ENCODE peak calls at places on chromosomes 4 and X, in ten cellular contexts. One of them, this sample, is unnamed. For H3K27me3, the result is how much of the 10 kb centered on the place peaks cover.

GRCh38 chrX:43735957-43736356 is 79.9 kb downstream of the MAOA start:
- DNase-seq in lower lobe of right lung: no peak
- DNase-seq in transverse colon: no peak
- DNase-seq in GM12878: no peak
- DNase-seq in CD8-positive, alpha-beta T cell: no peak
- DNase-seq in HL-60: no peak
- DNase-seq in brain microvascular endothelial cell: no peak
- DNase-seq in right cardiac atrium: no peak
- DNase-seq in heart left ventricle: no peak
- DNase-seq in astrocyte: no peak
- DNase-seq in this sample: no peak

GRCh38 chrX:107716816-107717700 is 58.5 kb downstream of the TSC22D3 start:
- DNase-seq in heart left ventricle: peak
- DNase-seq in astrocyte: peak
- DNase-seq in GM12878: peak
- DNase-seq in lower lobe of right lung: peak
- DNase-seq in HL-60: peak
- DNase-seq in right cardiac atrium: peak
- DNase-seq in CD8-positive, alpha-beta T cell: peak
- DNase-seq in brain microvascular endothelial cell: peak
- DNase-seq in transverse colon: peak
- DNase-seq in this sample: peak

GRCh38 chrX:109839694-109840358 is 106.8 kb upstream of the ACSL4 start:
- DNase-seq in lower lobe of right lung: no peak
- DNase-seq in brain microvascular endothelial cell: peak
- DNase-seq in right cardiac atrium: peak
- DNase-seq in GM12878: no peak
- DNase-seq in HL-60: no peak
- DNase-seq in astrocyte: peak
- DNase-seq in CD8-positive, alpha-beta T cell: no peak
- DNase-seq in transverse colon: no peak
- DNase-seq in heart left ventricle: peak
- DNase-seq in this sample: no peak

GRCh38 chrX:47215291-47215900 is 3.1 kb upstream of the CDK16 start:
- DNase-seq in CD8-positive, alpha-beta T cell: no peak
- DNase-seq in brain microvascular endothelial cell: no peak
- DNase-seq in HL-60: no peak
- DNase-seq in lower lobe of right lung: no peak
- DNase-seq in right cardiac atrium: no peak
- DNase-seq in heart left ventricle: no peak
- DNase-seq in astrocyte: no peak
- DNase-seq in transverse colon: no peak
- DNase-seq in GM12878: no peak
- DNase-seq in this sample: no peak

GRCh38 chr4:108168672-108169562 is at the start of gene LEF1:
- DNase-seq in heart left ventricle: no peak
- DNase-seq in transverse colon: peak
- DNase-seq in astrocyte: peak
- DNase-seq in lower lobe of right lung: no peak
- DNase-seq in right cardiac atrium: peak
- DNase-seq in HL-60: no peak
- DNase-seq in CD8-positive, alpha-beta T cell: peak
- DNase-seq in brain microvascular endothelial cell: peak
- DNase-seq in GM12878: no peak
- DNase-seq in this sample: peak

GRCh38 chrX:118211891-118212816 is 95.5 kb upstream of the KLHL13 start:
- DNase-seq in HL-60: no peak
- DNase-seq in brain microvascular endothelial cell: no peak
- DNase-seq in GM12878: no peak
- DNase-seq in lower lobe of right lung: no peak
- DNase-seq in astrocyte: no peak
- DNase-seq in heart left ventricle: no peak
- DNase-seq in right cardiac atrium: no peak
- DNase-seq in CD8-positive, alpha-beta T cell: no peak
- DNase-seq in transverse colon: no peak
- DNase-seq in this sample: no peak

GRCh38 chrX:121755541-121755940 is 708.1 kb downstream of the GLUD2 start:
- DNase-seq in CD8-positive, alpha-beta T cell: no peak
- DNase-seq in astrocyte: peak
- DNase-seq in transverse colon: no peak
- DNase-seq in lower lobe of right lung: no peak
- DNase-seq in GM12878: no peak
- DNase-seq in heart left ventricle: no peak
- DNase-seq in brain microvascular endothelial cell: no peak
- DNase-seq in HL-60: peak
- DNase-seq in right cardiac atrium: no peak
- DNase-seq in this sample: no peak

GRCh38 chrX:101210630-101211029 is 9.0 kb upstream of the DRP2 start:
- DNase-seq in astrocyte: no peak
- DNase-seq in right cardiac atrium: no peak
- DNase-seq in GM12878: no peak
- DNase-seq in transverse colon: no peak
- DNase-seq in heart left ventricle: no peak
- DNase-seq in lower lobe of right lung: no peak
- DNase-seq in HL-60: no peak
- DNase-seq in CD8-positive, alpha-beta T cell: no peak
- DNase-seq in brain microvascular endothelial cell: no peak
- DNase-seq in this sample: no peak

GRCh38 chr4:54066718-54067129 is 2.3 kb upstream of the CHIC2 start:
- DNase-seq in transverse colon: no peak
- DNase-seq in right cardiac atrium: peak
- DNase-seq in astrocyte: no peak
- DNase-seq in heart left ventricle: no peak
- DNase-seq in brain microvascular endothelial cell: no peak
- DNase-seq in CD8-positive, alpha-beta T cell: no peak
- DNase-seq in lower lobe of right lung: no peak
- DNase-seq in GM12878: no peak
- DNase-seq in HL-60: no peak
- DNase-seq in this sample: no peak

GRCh38 chr4:140935259-140935658 is 179.1 kb upstream of the TBC1D9 start:
- DNase-seq in right cardiac atrium: peak
- DNase-seq in GM12878: no peak
- DNase-seq in transverse colon: no peak
- DNase-seq in astrocyte: peak
- DNase-seq in brain microvascular endothelial cell: no peak
- DNase-seq in lower lobe of right lung: no peak
- DNase-seq in heart left ventricle: peak
- DNase-seq in HL-60: no peak
- DNase-seq in CD8-positive, alpha-beta T cell: no peak
- DNase-seq in this sample: no peak

GRCh38 chrX:16653424-16653823 is 3.5 kb downstream of the S100G start:
- DNase-seq in astrocyte: no peak
- DNase-seq in GM12878: no peak
- DNase-seq in lower lobe of right lung: no peak
- DNase-seq in brain microvascular endothelial cell: no peak
- DNase-seq in right cardiac atrium: no peak
- DNase-seq in CD8-positive, alpha-beta T cell: no peak
- DNase-seq in heart left ventricle: no peak
- DNase-seq in HL-60: no peak
- DNase-seq in transverse colon: peak
- DNase-seq in this sample: no peak

GRCh38 chrX:16646366-16647168 is 3.4 kb upstream of the S100G start:
- DNase-seq in HL-60: no peak
- DNase-seq in brain microvascular endothelial cell: no peak
- DNase-seq in transverse colon: no peak
- DNase-seq in right cardiac atrium: no peak
- DNase-seq in GM12878: no peak
- DNase-seq in astrocyte: no peak
- DNase-seq in heart left ventricle: no peak
- DNase-seq in CD8-positive, alpha-beta T cell: no peak
- DNase-seq in lower lobe of right lung: no peak
- DNase-seq in this sample: no peak

GRCh38 chrX:16649858-16650257 is at the start of gene S100G:
- DNase-seq in right cardiac atrium: no peak
- DNase-seq in HL-60: no peak
- DNase-seq in CD8-positive, alpha-beta T cell: no peak
- DNase-seq in brain microvascular endothelial cell: no peak
- DNase-seq in heart left ventricle: no peak
- DNase-seq in GM12878: no peak
- DNase-seq in astrocyte: no peak
- DNase-seq in lower lobe of right lung: no peak
- DNase-seq in transverse colon: no peak
- DNase-seq in this sample: no peak

GRCh38 chrX:16651422-16651821 is 1.5 kb downstream of the S100G start:
- DNase-seq in lower lobe of right lung: no peak
- DNase-seq in astrocyte: no peak
- DNase-seq in brain microvascular endothelial cell: no peak
- DNase-seq in right cardiac atrium: no peak
- DNase-seq in CD8-positive, alpha-beta T cell: no peak
- DNase-seq in HL-60: no peak
- DNase-seq in heart left ventricle: no peak
- DNase-seq in transverse colon: no peak
- DNase-seq in GM12878: no peak
- DNase-seq in this sample: no peak
- H3K27me3 ChIP-seq in lower lobe of right lung: under half
- H3K27me3 ChIP-seq in astrocyte: under half
- H3K27me3 ChIP-seq in brain microvascular endothelial cell: under half
- H3K27me3 ChIP-seq in right cardiac atrium: under half
- H3K27me3 ChIP-seq in CD8-positive, alpha-beta T cell: under half
- H3K27me3 ChIP-seq in HL-60: under half
- H3K27me3 ChIP-seq in heart left ventricle: under half
- H3K27me3 ChIP-seq in transverse colon: under half
- H3K27me3 ChIP-seq in GM12878: under half
- H3K27me3 ChIP-seq in this sample: under half

GRCh38 chrX:153667281-153667831 is 6.3 kb downstream of the PNCK start:
- DNase-seq in brain microvascular endothelial cell: no peak
- DNase-seq in lower lobe of right lung: no peak
- DNase-seq in HL-60: no peak
- DNase-seq in transverse colon: no peak
- DNase-seq in astrocyte: no peak
- DNase-seq in GM12878: no peak
- DNase-seq in heart left ventricle: no peak
- DNase-seq in right cardiac atrium: no peak
- DNase-seq in CD8-positive, alpha-beta T cell: no peak
- DNase-seq in this sample: no peak

GRCh38 chrX:153668423-153669173 is 5.0 kb downstream of the PNCK start:
- DNase-seq in CD8-positive, alpha-beta T cell: no peak
- DNase-seq in HL-60: no peak
- DNase-seq in astrocyte: no peak
- DNase-seq in brain microvascular endothelial cell: no peak
- DNase-seq in lower lobe of right lung: no peak
- DNase-seq in transverse colon: no peak
- DNase-seq in GM12878: no peak
- DNase-seq in heart left ventricle: no peak
- DNase-seq in right cardiac atrium: no peak
- DNase-seq in this sample: peak

GRCh38 chrX:153667931-153668396 is 5.6 kb downstream of the PNCK start:
- DNase-seq in GM12878: peak
- DNase-seq in brain microvascular endothelial cell: peak
- DNase-seq in right cardiac atrium: peak
- DNase-seq in astrocyte: peak
- DNase-seq in transverse colon: peak
- DNase-seq in CD8-positive, alpha-beta T cell: peak
- DNase-seq in lower lobe of right lung: peak
- DNase-seq in heart left ventricle: peak
- DNase-seq in HL-60: no peak
- DNase-seq in this sample: peak

GRCh38 chrX:153669174-153669890 is 4.3 kb downstream of the PNCK start:
- DNase-seq in CD8-positive, alpha-beta T cell: no peak
- DNase-seq in heart left ventricle: no peak
- DNase-seq in astrocyte: no peak
- DNase-seq in right cardiac atrium: no peak
- DNase-seq in HL-60: no peak
- DNase-seq in GM12878: no peak
- DNase-seq in transverse colon: no peak
- DNase-seq in lower lobe of right lung: no peak
- DNase-seq in brain microvascular endothelial cell: no peak
- DNase-seq in this sample: no peak

DNA sequence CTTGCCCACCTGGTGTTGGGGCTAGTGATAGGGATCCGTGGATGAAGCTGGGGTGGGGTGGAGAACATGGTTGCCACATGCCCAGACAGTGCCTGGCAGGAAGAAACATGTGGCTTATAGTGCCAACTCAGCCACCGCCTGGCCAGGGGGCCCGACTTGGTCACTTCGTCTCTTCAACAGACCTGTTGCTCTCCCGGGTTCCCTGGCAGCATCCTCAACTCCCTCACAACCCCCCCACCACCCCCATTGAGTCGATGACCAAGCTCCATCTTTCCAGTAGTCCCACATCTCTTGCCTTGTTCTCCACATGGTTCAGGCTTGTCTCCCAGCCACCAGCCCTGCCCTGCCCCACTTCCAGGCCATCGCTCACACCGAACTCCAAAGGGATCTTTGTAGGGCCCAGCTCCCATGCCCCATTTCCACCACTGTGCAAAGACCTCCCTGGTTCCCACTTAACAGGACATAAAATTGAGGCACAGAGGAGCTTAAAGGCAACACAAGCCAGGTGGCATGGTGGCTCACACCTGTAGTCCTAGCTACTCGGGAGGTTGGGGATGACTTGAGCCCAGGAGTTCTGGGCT is 7.8 kb downstream of the PNCK start:
- DNase-seq in astrocyte: no peak
- DNase-seq in CD8-positive, alpha-beta T cell: no peak
- DNase-seq in HL-60: no peak
- DNase-seq in GM12878: no peak
- DNase-seq in right cardiac atrium: no peak
- DNase-seq in brain microvascular endothelial cell: no peak
- DNase-seq in transverse colon: no peak
- DNase-seq in lower lobe of right lung: no peak
- DNase-seq in heart left ventricle: no peak
- DNase-seq in this sample: peak
- H3K27me3 ChIP-seq in astrocyte: under half
- H3K27me3 ChIP-seq in CD8-positive, alpha-beta T cell: under half
- H3K27me3 ChIP-seq in HL-60: under half
- H3K27me3 ChIP-seq in GM12878: under half
- H3K27me3 ChIP-seq in right cardiac atrium: under half
- H3K27me3 ChIP-seq in brain microvascular endothelial cell: under half
- H3K27me3 ChIP-seq in transverse colon: under half
- H3K27me3 ChIP-seq in lower lobe of right lung: under half
- H3K27me3 ChIP-seq in heart left ventricle: under half
- H3K27me3 ChIP-seq in this sample: under half

DNA sequence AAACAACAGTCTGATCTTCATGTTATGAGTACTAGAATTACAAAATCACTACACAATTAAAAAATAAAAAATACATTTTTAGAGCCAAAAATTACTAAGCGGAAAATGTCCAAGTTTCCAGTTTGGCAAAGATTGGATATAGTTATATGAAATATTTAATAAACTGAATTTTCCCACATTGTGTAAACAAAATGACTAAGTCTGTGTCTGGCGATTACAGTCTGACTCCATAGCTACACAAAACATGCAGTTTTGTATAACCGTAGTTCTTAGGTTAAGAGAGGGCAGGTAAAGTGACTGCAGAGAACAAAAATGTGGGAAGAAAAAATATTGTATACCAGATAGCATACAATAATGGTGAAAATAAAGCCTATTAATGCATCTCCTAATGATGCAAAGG is 59.2 kb upstream of the TMEM47 start:
- DNase-seq in heart left ventricle: no peak
- DNase-seq in brain microvascular endothelial cell: peak
- DNase-seq in GM12878: no peak
- DNase-seq in HL-60: no peak
- DNase-seq in astrocyte: no peak
- DNase-seq in transverse colon: no peak
- DNase-seq in right cardiac atrium: no peak
- DNase-seq in CD8-positive, alpha-beta T cell: no peak
- DNase-seq in lower lobe of right lung: no peak
- DNase-seq in this sample: no peak
- H3K27me3 ChIP-seq in heart left ventricle: under half
- H3K27me3 ChIP-seq in brain microvascular endothelial cell: under half
- H3K27me3 ChIP-seq in GM12878: under half
- H3K27me3 ChIP-seq in HL-60: under half
- H3K27me3 ChIP-seq in astrocyte: under half
- H3K27me3 ChIP-seq in transverse colon: under half
- H3K27me3 ChIP-seq in right cardiac atrium: under half
- H3K27me3 ChIP-seq in CD8-positive, alpha-beta T cell: under half
- H3K27me3 ChIP-seq in lower lobe of right lung: under half
- H3K27me3 ChIP-seq in this sample: under half

GRCh38 chrX:111394581-111394980 is 17.4 kb downstream of the DCX start:
- DNase-seq in HL-60: no peak
- DNase-seq in transverse colon: no peak
- DNase-seq in right cardiac atrium: no peak
- DNase-seq in brain microvascular endothelial cell: no peak
- DNase-seq in lower lobe of right lung: no peak
- DNase-seq in heart left ventricle: no peak
- DNase-seq in GM12878: no peak
- DNase-seq in astrocyte: no peak
- DNase-seq in CD8-positive, alpha-beta T cell: no peak
- DNase-seq in this sample: no peak
- H3K27me3 ChIP-seq in HL-60: under half
- H3K27me3 ChIP-seq in transverse colon: under half
- H3K27me3 ChIP-seq in right cardiac atrium: under half
- H3K27me3 ChIP-seq in brain microvascular endothelial cell: under half
- H3K27me3 ChIP-seq in lower lobe of right lung: under half
- H3K27me3 ChIP-seq in heart left ventricle: under half
- H3K27me3 ChIP-seq in GM12878: under half
- H3K27me3 ChIP-seq in astrocyte: under half
- H3K27me3 ChIP-seq in CD8-positive, alpha-beta T cell: under half
- H3K27me3 ChIP-seq in this sample: under half